ENCODE peak calls at places on chromosomes 6 and 20, in four cellular contexts. One of them, this sample, is unnamed.

GRCh38 chr20:44222969-44223368 is 12.4 kb upstream of the OSER1 start:
- DNase-seq in NT2/D1: no peak
- DNase-seq in GM12878: no peak
- DNase-seq in HepG2: peak; percentile 31
- DNase-seq in this sample: no peak

GRCh38 chr6:157533397-157533814 is 152.4 kb downstream of the ZDHHC14 start:
- DNase-seq in NT2/D1: no peak
- DNase-seq in GM12878: no peak
- DNase-seq in HepG2: no peak
- DNase-seq in this sample: peak; percentile 63

GRCh38 chr6:75337805-75338204 is 53.2 kb upstream of the TMEM30A start:
- DNase-seq in NT2/D1: no peak
- DNase-seq in GM12878: no peak
- DNase-seq in HepG2: no peak
- DNase-seq in this sample: no peak

GRCh38 chr20:61589055-61589385 is 337.0 kb downstream of the CDH4 start:
- DNase-seq in NT2/D1: no peak
- DNase-seq in GM12878: no peak
- DNase-seq in HepG2: no peak
- DNase-seq in this sample: no peak

GRCh38 chr6:13395272-13396237 is 67.2 kb upstream of the TBC1D7 start:
- DNase-seq in NT2/D1: no peak
- DNase-seq in GM12878: no peak
- DNase-seq in HepG2: peak; percentile 59
- DNase-seq in this sample: no peak

GRCh38 chr20:33084722-33085121 is 5.3 kb downstream of the BPIFB4 start:
- DNase-seq in NT2/D1: no peak
- DNase-seq in GM12878: no peak
- DNase-seq in HepG2: no peak
- DNase-seq in this sample: no peak

GRCh38 chr6:14917101-14917500 is 328.8 kb upstream of the JARID2 start:
- DNase-seq in NT2/D1: no peak
- DNase-seq in GM12878: no peak
- DNase-seq in HepG2: no peak
- DNase-seq in this sample: no peak

GRCh38 chr20:57654363-57654997 is 34.3 kb upstream of the ZBP1 start:
- DNase-seq in NT2/D1: peak; percentile 51
- DNase-seq in GM12878: no peak
- DNase-seq in HepG2: peak; percentile 42
- DNase-seq in this sample: peak; percentile 53

GRCh38 chr6:88741071-88741470 is 222.3 kb downstream of the RNGTT start:
- DNase-seq in NT2/D1: no peak
- DNase-seq in GM12878: no peak
- DNase-seq in HepG2: no peak
- DNase-seq in this sample: no peak

GRCh38 chr20:63552481-63553249 is 1.3 kb upstream of the FNDC11 start:
- DNase-seq in NT2/D1: no peak
- DNase-seq in GM12878: peak; percentile 52
- DNase-seq in HepG2: no peak
- DNase-seq in this sample: no peak

DNA sequence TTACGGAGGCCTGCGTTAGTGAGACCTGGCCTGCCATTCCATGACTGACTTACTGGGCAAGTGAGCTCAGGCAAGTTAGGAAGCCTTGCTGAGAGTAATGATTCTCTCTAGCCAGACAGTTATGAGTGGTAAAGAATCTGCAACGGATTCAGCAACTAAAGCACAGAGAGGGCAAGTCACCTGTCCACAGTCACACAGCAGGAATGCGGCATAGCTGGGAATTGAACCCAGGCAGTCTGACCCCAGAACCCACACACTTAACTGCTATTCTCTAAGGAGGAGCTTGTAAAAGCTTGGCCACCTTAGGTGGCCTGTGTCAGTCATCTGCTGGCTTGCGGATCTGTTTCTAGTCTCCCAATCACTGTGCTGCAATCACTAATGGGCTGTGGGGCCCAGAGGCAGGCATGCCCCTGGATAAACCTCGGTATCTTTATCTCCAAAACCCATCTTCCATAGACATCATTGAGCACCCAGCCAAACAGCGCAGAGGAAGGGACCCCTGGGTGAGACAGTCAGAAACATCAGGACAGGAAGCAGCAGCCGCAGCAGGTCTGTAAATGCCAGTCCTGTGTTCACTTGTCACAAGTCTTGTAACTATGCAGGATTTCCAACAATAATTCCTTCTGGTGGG is 215.9 kb upstream of the KCNG1 start:
- DNase-seq in NT2/D1: no peak
- DNase-seq in GM12878: no peak
- DNase-seq in HepG2: no peak
- DNase-seq in this sample: no peak
- TF ChIP-seq ZNF274 in NT2/D1: no peak
- TF ChIP-seq ZNF274 in GM12878: no peak
- TF ChIP-seq ZNF274 in HepG2: no peak
- TF ChIP-seq ZNF274 in this sample: no peak

DNA sequence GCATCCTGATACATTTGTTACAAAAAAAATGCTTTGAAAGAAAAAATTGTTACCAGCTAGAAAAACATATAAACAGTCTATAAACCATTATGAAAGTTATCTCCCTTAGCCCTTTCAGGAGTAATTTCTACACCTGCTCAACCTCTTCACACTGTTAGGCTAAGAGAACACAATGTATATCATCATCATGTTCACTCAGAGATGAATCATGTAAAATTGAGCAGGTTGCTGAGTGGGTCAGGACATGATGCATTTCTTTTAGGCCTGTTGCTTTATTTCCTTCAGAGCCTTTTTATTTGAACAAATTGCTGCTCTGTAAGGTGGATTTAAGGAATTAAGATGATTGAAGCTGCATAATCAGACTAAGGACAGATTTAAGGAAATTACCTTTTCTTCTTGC is 531.3 kb upstream of the MAN1A1 start:
- DNase-seq in NT2/D1: no peak
- DNase-seq in GM12878: no peak
- DNase-seq in HepG2: no peak
- DNase-seq in this sample: no peak
- TF ChIP-seq SUZ12 in NT2/D1: no peak
- TF ChIP-seq SUZ12 in GM12878: no peak
- TF ChIP-seq SUZ12 in HepG2: no peak
- TF ChIP-seq SUZ12 in this sample: no peak

GRCh38 chr6:42226251-42227143 is 8.8 kb upstream of the MRPS10 start:
- DNase-seq in NT2/D1: peak; percentile 32
- DNase-seq in GM12878: no peak
- DNase-seq in HepG2: peak; percentile 79
- DNase-seq in this sample: peak; percentile 41
- TF ChIP-seq ZNF274 in NT2/D1: no peak
- TF ChIP-seq ZNF274 in GM12878: no peak
- TF ChIP-seq ZNF274 in HepG2: no peak
- TF ChIP-seq ZNF274 in this sample: no peak

DNA sequence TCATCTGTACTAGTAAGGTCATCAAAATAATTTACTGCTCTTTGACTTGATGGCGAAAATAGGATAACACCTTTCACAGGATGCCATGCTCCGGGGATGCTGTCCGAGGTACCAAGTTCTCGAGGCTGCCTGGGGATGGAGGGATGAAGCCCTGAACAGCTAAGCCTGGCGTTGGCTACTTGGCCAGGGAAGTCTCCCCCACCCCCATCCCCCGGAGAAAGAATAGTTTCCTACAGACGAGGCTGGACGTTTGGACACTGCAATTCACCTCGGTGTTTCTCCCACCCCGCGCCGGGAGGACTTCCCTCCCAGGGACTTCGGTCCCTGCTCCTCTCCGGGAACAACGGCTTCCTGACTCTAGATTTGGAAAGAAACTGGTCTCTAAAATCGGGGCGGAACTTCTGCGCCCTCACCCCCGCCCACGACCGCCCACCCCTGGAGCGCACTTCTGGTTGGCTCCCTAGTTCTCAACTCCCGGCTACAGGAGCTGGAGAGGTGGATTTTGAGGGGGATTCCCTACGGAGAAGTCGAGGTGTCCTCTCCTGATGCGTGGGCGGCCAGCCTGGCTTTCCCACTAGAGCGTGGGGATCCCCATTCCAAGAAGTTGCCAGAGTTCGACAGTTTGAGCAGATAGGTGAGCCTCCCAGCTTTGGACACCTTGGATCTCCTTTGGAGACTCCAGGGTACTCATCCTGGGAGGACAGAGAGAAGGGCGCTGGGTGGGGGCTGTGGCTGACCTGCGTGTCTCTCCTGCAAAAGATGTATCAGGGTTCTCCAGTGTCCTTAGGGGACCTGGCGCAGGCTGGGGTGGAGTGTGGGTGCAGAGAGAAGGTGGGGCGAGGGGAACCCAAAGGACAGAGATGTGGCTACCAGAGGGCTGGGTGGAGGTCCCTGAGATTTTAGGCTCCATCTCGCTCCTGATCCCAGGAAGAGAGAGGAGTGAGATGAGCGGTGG is 1.1 kb downstream of the PCSK2 start:
- DNase-seq in NT2/D1: no peak
- DNase-seq in GM12878: no peak
- DNase-seq in HepG2: no peak
- DNase-seq in this sample: no peak
- TF ChIP-seq SUZ12 in NT2/D1: no peak
- TF ChIP-seq SUZ12 in GM12878: no peak
- TF ChIP-seq SUZ12 in HepG2: no peak
- TF ChIP-seq SUZ12 in this sample: no peak

GRCh38 chr20:47217482-47218446 is 138.7 kb downstream of the ZMYND8 start:
- DNase-seq in NT2/D1: no peak
- DNase-seq in GM12878: no peak
- DNase-seq in HepG2: no peak
- DNase-seq in this sample: no peak

GRCh38 chr20:47212606-47213207 is 143.8 kb downstream of the ZMYND8 start:
- DNase-seq in NT2/D1: no peak
- DNase-seq in GM12878: no peak
- DNase-seq in HepG2: no peak
- DNase-seq in this sample: no peak

GRCh38 chr20:47213960-47214359 is 142.5 kb downstream of the ZMYND8 start:
- DNase-seq in NT2/D1: no peak
- DNase-seq in GM12878: no peak
- DNase-seq in HepG2: no peak
- DNase-seq in this sample: no peak

GRCh38 chr20:47216819-47217410 is 139.6 kb downstream of the ZMYND8 start:
- DNase-seq in NT2/D1: no peak
- DNase-seq in GM12878: no peak
- DNase-seq in HepG2: no peak
- DNase-seq in this sample: no peak

GRCh38 chr20:47215653-47216397 is 140.7 kb downstream of the ZMYND8 start:
- DNase-seq in NT2/D1: no peak
- DNase-seq in GM12878: no peak
- DNase-seq in HepG2: no peak
- DNase-seq in this sample: no peak
- TF ChIP-seq ZNF274 in NT2/D1: no peak
- TF ChIP-seq ZNF274 in GM12878: no peak
- TF ChIP-seq ZNF274 in HepG2: no peak
- TF ChIP-seq ZNF274 in this sample: no peak

DNA sequence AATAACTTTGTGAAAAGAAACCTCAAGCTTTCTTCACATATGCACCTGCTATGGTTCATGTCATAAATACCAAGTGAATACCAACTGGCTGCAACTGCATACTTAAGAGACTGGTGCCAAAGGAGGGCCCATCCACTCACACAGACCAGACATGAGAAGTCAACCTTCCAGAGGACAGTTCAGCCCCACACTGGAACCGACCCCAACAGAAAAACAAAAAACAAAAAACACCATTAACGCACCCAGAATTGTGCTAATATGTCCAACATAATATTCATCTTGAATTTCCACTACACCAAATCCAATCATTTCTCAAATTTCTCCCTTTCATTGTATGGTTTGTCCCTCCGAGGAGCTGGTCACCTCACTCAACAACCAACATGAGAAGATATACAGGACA is 42.8 kb downstream of the CHD6 start:
- DNase-seq in NT2/D1: no peak
- DNase-seq in GM12878: no peak
- DNase-seq in HepG2: no peak
- DNase-seq in this sample: no peak
- TF ChIP-seq SUZ12 in NT2/D1: no peak
- TF ChIP-seq SUZ12 in GM12878: no peak
- TF ChIP-seq SUZ12 in HepG2: no peak
- TF ChIP-seq SUZ12 in this sample: no peak

GRCh38 chr6:70277480-70277879 is 25.4 kb downstream of the COL9A1 start:
- DNase-seq in NT2/D1: no peak
- DNase-seq in GM12878: no peak
- DNase-seq in HepG2: no peak
- DNase-seq in this sample: no peak

GRCh38 chr6:70282906-70283461 is 19.9 kb downstream of the COL9A1 start:
- DNase-seq in NT2/D1: peak; percentile 15
- DNase-seq in GM12878: no peak
- DNase-seq in HepG2: no peak
- DNase-seq in this sample: peak; percentile 17

GRCh38 chr6:70281923-70282902 is 20.7 kb downstream of the COL9A1 start:
- DNase-seq in NT2/D1: no peak
- DNase-seq in GM12878: no peak
- DNase-seq in HepG2: no peak
- DNase-seq in this sample: peak; percentile 78

DNA sequence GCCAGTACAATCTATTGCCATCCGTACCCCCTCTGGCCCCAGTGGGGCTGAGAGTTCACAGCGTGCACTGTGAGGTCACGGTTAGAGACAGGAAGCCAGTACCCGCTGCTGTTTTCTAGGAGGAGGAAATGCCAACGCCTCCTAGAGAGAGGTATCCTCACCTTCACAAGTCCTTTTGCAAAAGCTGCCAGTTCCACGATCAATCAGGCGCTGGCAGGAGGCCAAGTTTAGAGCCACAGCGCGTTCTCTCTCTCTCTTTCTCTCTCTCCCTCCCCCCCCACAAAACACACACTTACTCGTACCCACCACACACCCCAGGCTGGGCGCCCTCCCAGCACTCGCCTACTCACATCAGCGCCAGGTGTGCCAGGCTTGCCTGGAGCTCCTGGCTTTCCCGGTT is 22.4 kb downstream of the COL9A1 start:
- DNase-seq in NT2/D1: no peak
- DNase-seq in GM12878: no peak
- DNase-seq in HepG2: no peak
- DNase-seq in this sample: no peak
- TF ChIP-seq ZNF274 in NT2/D1: no peak
- TF ChIP-seq ZNF274 in GM12878: no peak
- TF ChIP-seq ZNF274 in HepG2: no peak
- TF ChIP-seq ZNF274 in this sample: no peak